ENCODE peak calls at places on chromosomes 11 and 22, in five cellular contexts. N is H1, O is K562, T is SK-N-SH, W is HepG2. M is an unnamed sample.

GRCh38 chr11:132318421-132319157 is 948.2 kb downstream of the NTM start:
- DNase-seq in O (no peak), W (no peak), N (no peak), T (no peak), M (no peak)

GRCh38 chr11:78801161-78801884 is 226.7 kb upstream of the NARS2 start:
- DNase-seq in N (no peak), W (no peak), T (no peak), O (no peak), M (peak; percentile 46)

GRCh38 chr11:75777461-75778110 is 9.0 kb downstream of the DGAT2 start:
- DNase-seq in T (no peak), W (no peak), O (no peak), N (no peak), M (peak; percentile 74)

GRCh38 chr11:67022341-67022933 is 497 bp upstream of the SYT12 start:
- DNase-seq in T (peak; percentile 69), W (no peak), O (no peak), N (no peak), M (no peak)

GRCh38 chr11:3022300-3022967 is 30.3 kb upstream of the NAP1L4 start:
- DNase-seq in O (no peak), T (no peak), W (no peak), N (no peak), M (peak; percentile 80)

GRCh38 chr11:729492-730074 is 17.7 kb upstream of the TALDO1 start:
- DNase-seq in O (no peak), N (no peak), W (peak; percentile 82), T (no peak), M (peak; percentile 71)

GRCh38 chr22:36334838-36335603 is 52.7 kb downstream of the MYH9 start:
- DNase-seq in W (no peak), O (peak; percentile 48), N (no peak), T (no peak), M (peak; percentile 76)

GRCh38 chr11:34351687-34352469 is 5.9 kb downstream of the ABTB2 start:
- DNase-seq in N (no peak), O (no peak), W (no peak), T (no peak), M (peak; percentile 16)

GRCh38 chr11:103798456-103798855 is 238.0 kb upstream of the DDI1 start:
- DNase-seq in W (no peak), N (no peak), O (no peak), T (no peak), M (no peak)

GRCh38 chr11:85626496-85626895 is 648 bp downstream of the DLG2 start:
- DNase-seq in T (no peak), O (no peak), N (no peak), W (no peak), M (no peak)

GRCh38 chr11:35427158-35427557 is 7.8 kb upstream of the SLC1A2 start:
- DNase-seq in W (no peak), N (no peak), T (no peak), O (no peak), M (no peak)

GRCh38 chr11:2250041-2250440 is 20.3 kb downstream of the ASCL2 start:
- DNase-seq in T (no peak), W (no peak), O (no peak), N (no peak), M (no peak)

GRCh38 chr11:78838417-78838816 is 263.8 kb upstream of the NARS2 start:
- DNase-seq in O (no peak), W (no peak), T (no peak), N (no peak), M (no peak)

DNA sequence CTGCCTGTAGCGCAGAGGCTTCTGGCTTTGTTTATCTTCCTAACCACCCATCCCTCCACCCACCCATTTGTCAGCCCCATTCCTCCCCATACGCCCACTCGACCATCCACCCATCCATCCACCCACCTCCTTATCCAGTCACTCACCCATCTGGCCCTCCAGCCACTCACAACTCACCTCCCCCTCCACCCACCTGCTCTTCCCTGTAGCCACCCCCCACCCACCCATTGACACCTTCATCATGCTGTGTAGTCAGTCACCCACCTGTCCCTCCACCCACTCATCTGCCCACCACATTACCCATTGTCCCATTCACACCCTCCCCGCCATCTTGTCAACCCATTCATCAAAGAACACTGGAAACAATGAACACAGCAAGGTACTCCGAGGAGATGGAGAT is 5.5 kb downstream of the CST6 start:
- DNase-seq in T (no peak), N (no peak), O (peak; percentile 58), W (no peak), M (no peak)
- TF ChIP-seq GABPA in T (no peak), N (no peak), O (no peak), W (no peak), M (no peak)

DNA sequence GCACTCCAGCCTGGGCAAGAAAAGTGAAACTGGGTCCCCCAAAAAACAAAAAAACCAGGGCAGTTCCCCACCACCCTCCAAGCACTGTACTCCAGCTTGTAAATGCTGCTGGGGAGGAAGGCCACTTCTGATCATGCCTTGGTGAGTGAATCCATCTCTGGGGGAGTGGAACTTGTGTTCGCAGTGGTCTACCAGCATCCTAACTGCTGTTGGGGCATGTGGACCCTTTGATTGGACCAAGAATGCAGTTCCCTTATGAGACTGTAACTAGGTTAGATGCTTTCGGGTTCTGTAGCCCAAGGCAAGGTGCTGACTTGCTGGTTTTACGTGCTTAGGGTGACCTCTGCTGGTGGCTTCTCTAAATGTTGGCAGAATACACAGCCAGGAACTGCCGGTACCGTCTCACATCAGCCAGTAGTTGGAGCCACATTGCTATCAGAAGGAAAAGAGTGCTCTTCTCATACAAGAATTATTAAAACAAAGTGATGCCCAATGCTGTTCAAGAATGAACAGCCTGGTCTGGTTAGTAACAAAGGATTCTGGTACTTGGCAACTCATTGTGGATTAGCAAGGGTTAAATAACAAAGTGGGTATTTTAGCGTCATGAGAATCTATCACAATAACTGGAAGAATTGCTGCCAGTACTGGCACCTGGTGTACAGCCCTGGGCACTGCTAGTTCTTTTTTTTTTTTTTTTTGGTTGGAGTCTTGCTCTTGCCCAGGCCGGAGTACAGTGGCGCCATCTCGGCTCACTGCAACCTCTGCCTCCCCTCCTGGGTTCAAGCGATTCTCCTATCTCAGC is 13.0 kb downstream of the EIF1AD start:
- DNase-seq in T (peak; percentile 85), N (peak; percentile 90), O (peak; percentile 75), W (peak; percentile 92), M (peak; percentile 83)
- TF ChIP-seq GABPA in T (no peak), N (no peak), O (no peak), W (peak; percentile 62), M (no peak)

DNA sequence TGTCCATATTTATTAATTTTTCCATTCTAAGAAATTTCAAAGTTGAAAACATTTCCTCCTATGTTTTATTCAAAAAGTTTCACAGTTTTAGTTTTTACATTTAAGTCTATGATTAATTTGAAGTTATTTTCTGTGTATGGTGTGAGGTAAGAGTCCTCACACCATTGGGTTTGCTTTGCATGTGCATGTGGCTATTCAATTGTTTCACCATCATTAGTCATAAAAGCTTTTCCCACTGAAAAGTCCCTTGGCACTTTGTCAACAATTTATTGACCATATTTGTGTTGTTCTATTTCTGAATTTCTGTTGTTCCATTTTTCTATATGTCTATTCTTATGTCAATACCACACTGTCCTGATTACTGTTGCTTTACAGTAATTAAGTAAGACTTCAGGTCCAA is 186.5 kb downstream of the KIF18A start:
- DNase-seq in W (no peak), T (no peak), O (no peak), N (no peak), M (no peak)
- TF ChIP-seq GABPA in W (no peak), T (no peak), O (no peak), N (no peak), M (no peak)

GRCh38 chr11:12686246-12687060 is 12.2 kb downstream of the TEAD1 start:
- DNase-seq in N (no peak), O (no peak), T (no peak), W (no peak), M (no peak)
- TF ChIP-seq GABPA in N (no peak), O (no peak), T (no peak), W (no peak), M (no peak)

GRCh38 chr11:46413755-46414465 is 22.3 kb upstream of the CHRM4 start:
- DNase-seq in W (peak; percentile 76), O (no peak), N (no peak), T (no peak), M (no peak)

GRCh38 chr11:46416656-46417055 is 25.1 kb upstream of the CHRM4 start:
- DNase-seq in T (no peak), N (no peak), W (no peak), O (no peak), M (no peak)

GRCh38 chr11:46417711-46418110 is 26.1 kb upstream of the CHRM4 start:
- DNase-seq in O (no peak), N (no peak), W (no peak), T (no peak), M (no peak)

GRCh38 chr11:46414899-46415298 is 23.3 kb upstream of the CHRM4 start:
- DNase-seq in W (no peak), N (no peak), T (no peak), O (no peak), M (no peak)

GRCh38 chr11:46414466-46414796 is 22.9 kb upstream of the CHRM4 start:
- DNase-seq in O (no peak), W (no peak), T (no peak), N (no peak), M (no peak)
- TF ChIP-seq GABPA in O (no peak), W (no peak), T (no peak), N (no peak), M (no peak)

DNA sequence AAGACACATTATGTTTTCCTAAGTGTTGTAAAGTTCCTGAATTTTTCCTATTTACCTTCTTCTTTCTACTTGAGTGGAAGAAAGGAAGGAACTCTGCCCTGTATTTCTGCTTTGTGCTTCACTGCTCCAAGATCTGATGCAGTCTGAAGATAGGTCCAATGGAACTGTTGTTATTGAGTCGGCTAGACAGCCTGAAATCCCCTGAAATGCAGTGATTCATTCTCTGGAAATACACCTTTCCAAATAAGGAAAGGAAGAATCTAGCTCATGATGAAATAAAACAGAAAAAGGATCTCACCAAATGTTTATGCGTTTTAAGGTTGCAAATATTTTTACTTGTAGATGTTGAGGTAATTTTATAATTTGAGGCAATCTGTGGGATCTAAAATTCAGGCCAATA is 322.8 kb downstream of the GUCY1A2 start:
- DNase-seq in O (no peak), T (no peak), N (no peak), W (no peak), M (no peak)
- TF ChIP-seq GABPA in O (no peak), T (no peak), N (no peak), W (no peak), M (no peak)

M was measured in HL-60.